ENCODE peak calls at places on chromosomes 11 and 22, in seven cellular contexts. D is cardiac fibroblast, R is GM12892, C is NCI-H1930, T is astrocyte of the cerebellum, O is HS-5, H is KBM-7. J is an unnamed sample.
A peak's percentile ranks its signal among the peaks of the same experiment; 100 is the strongest.

GRCh38 chr11:724063-724732 is 18.2 kb downstream of the EPS8L2 start:
- DNase-seq in H (no peak), D (no peak), C (no peak), O (no peak), T (no peak), R (no peak), J (no peak)

GRCh38 chr11:121931748-121932352 is 184.2 kb downstream of the BLID start:
- DNase-seq in H (no peak), O (no peak), C (no peak), T (no peak), D (peak; percentile 18), R (no peak), J (peak; percentile 27)

GRCh38 chr11:118605116-118605867 is 2.1 kb upstream of the PHLDB1 start:
- DNase-seq in O (no peak), R (no peak), D (peak; percentile 97), T (peak; percentile 22), H (peak; percentile 82), C (no peak), J (no peak)

GRCh38 chr22:36594569-36594968 is 65.6 kb upstream of the EIF3D start:
- DNase-seq in R (no peak), D (no peak), H (no peak), C (no peak), T (no peak), O (no peak), J (no peak)

GRCh38 chr11:368414-369335 is 624 bp upstream of the B4GALNT4 start:
- DNase-seq in O (no peak), C (no peak), H (no peak), T (no peak), R (no peak), D (no peak), J (no peak)

GRCh38 chr11:110077866-110078325 is 15.3 kb upstream of the ZC3H12C start:
- DNase-seq in H (no peak), C (no peak), R (no peak), O (no peak), D (peak; percentile 87), T (no peak), J (no peak)

GRCh38 chr11:19441752-19442553 is 201.2 kb upstream of the E2F8 start:
- DNase-seq in C (no peak), R (peak; percentile 37), T (peak; percentile 95), D (peak; percentile 97), O (peak; percentile 99), H (no peak), J (peak; percentile 82)

GRCh38 chr11:95192717-95193116 is 38.3 kb downstream of the SESN3 start:
- DNase-seq in C (no peak), D (no peak), H (no peak), T (no peak), O (no peak), R (no peak), J (no peak)

GRCh38 chr11:9065614-9066431 is 25.6 kb downstream of the SCUBE2 start:
- DNase-seq in T (no peak), C (no peak), D (peak; percentile 4), H (no peak), R (no peak), O (no peak), J (no peak)

GRCh38 chr11:133809525-133810178 is 35.7 kb downstream of the SPATA19 start:
- DNase-seq in R (no peak), O (no peak), D (no peak), H (no peak), C (no peak), T (no peak), J (no peak)

GRCh38 chr22:24503137-24503850 is 8.2 kb downstream of the UPB1 start:
- DNase-seq in C (no peak), R (peak; percentile 61), O (no peak), T (peak; percentile 33), H (peak; percentile 97), D (peak; percentile 72), J (no peak)

J was measured in retinal pigment epithelial cell.